ENCODE peak calls at places on chromosomes 11 and 22, in nine cellular contexts. D is suprapubic skin, Q is Panc1, T is testis, X is left ventricle myocardium inferior, N is cardiac fibroblast, S is AG10803, M is GM23338, J is foreskin fibroblast. W is an unnamed sample.

GRCh38 chr11:20274031-20274430 is 89.5 kb upstream of the HTATIP2 start:
- DNase-seq in D (no peak), Q (no peak), T (no peak), X (no peak), N (no peak), S (no peak), M (no peak), J (no peak), W (no peak)

GRCh38 chr11:57597461-57597892 is at the start of gene SERPING1:
- DNase-seq in D (peak), Q (no peak), T (peak), X (peak), N (peak), S (peak), M (peak), J (no peak), W (peak)

GRCh38 chr11:26187639-26188038 is 144.3 kb upstream of the ANO3 start:
- DNase-seq in D (no peak), Q (no peak), T (no peak), X (no peak), N (peak), S (peak), M (no peak), J (peak), W (no peak)

GRCh38 chr11:27303903-27304302 is 59.1 kb downstream of the CCDC34 start:
- DNase-seq in D (no peak), Q (no peak), T (no peak), X (no peak), N (no peak), S (no peak), M (no peak), J (no peak), W (no peak)

GRCh38 chr11:33208150-33208549 is 46.9 kb upstream of the CSTF3 start:
- DNase-seq in D (no peak), Q (no peak), T (no peak), X (no peak), N (no peak), S (no peak), M (no peak), J (no peak), W (no peak)

GRCh38 chr11:123594188-123594901 is 60.1 kb downstream of the SCN3B start:
- DNase-seq in D (no peak), Q (no peak), T (no peak), X (no peak), N (no peak), S (peak), M (no peak), J (no peak), W (no peak)

GRCh38 chr22:26977741-26978140 is 320.4 kb downstream of the MIAT start:
- DNase-seq in D (no peak), Q (no peak), T (no peak), X (no peak), N (no peak), S (no peak), M (peak), J (no peak), W (no peak)

GRCh38 chr22:48424661-48425060 is 1403.0 kb downstream of the BRD1 start:
- DNase-seq in D (peak), Q (no peak), T (no peak), X (no peak), N (no peak), S (no peak), M (no peak), J (no peak), W (no peak)

GRCh38 chr11:114501901-114502300 is 57.8 kb downstream of the NXPE1 start:
- DNase-seq in D (no peak), Q (no peak), T (no peak), X (no peak), N (no peak), S (peak), M (no peak), J (peak), W (no peak)

GRCh38 chr22:26586556-26587325 is 3.2 kb downstream of the TPST2 start:
- DNase-seq in D (no peak), Q (no peak), T (peak), X (peak), N (no peak), S (no peak), M (no peak), J (no peak), W (no peak)

GRCh38 chr22:46459347-46460065 is 77.9 kb downstream of the CELSR1 start:
- DNase-seq in D (no peak), Q (no peak), T (no peak), X (no peak), N (no peak), S (no peak), M (no peak), J (no peak), W (no peak)

GRCh38 chr22:46462726-46463371 is 74.6 kb downstream of the CELSR1 start:
- DNase-seq in D (no peak), Q (no peak), T (no peak), X (no peak), N (peak), S (peak), M (no peak), J (peak), W (no peak)

GRCh38 chr22:46458525-46458924 is 78.9 kb downstream of the CELSR1 start:
- DNase-seq in D (peak), Q (no peak), T (no peak), X (no peak), N (no peak), S (no peak), M (no peak), J (no peak), W (no peak)

GRCh38 chr22:46461566-46462180 is 75.7 kb downstream of the CELSR1 start:
- DNase-seq in D (no peak), Q (no peak), T (no peak), X (no peak), N (no peak), S (no peak), M (no peak), J (no peak), W (no peak)

GRCh38 chr22:46460835-46461234 is 76.6 kb downstream of the CELSR1 start:
- DNase-seq in D (no peak), Q (no peak), T (no peak), X (no peak), N (no peak), S (no peak), M (no peak), J (no peak), W (no peak)
- H3K4me3 ChIP-seq in D (no peak), Q (no peak), T (no peak), X (no peak), N (no peak), S (no peak), M (no peak), J (no peak), W (no peak)

DNA sequence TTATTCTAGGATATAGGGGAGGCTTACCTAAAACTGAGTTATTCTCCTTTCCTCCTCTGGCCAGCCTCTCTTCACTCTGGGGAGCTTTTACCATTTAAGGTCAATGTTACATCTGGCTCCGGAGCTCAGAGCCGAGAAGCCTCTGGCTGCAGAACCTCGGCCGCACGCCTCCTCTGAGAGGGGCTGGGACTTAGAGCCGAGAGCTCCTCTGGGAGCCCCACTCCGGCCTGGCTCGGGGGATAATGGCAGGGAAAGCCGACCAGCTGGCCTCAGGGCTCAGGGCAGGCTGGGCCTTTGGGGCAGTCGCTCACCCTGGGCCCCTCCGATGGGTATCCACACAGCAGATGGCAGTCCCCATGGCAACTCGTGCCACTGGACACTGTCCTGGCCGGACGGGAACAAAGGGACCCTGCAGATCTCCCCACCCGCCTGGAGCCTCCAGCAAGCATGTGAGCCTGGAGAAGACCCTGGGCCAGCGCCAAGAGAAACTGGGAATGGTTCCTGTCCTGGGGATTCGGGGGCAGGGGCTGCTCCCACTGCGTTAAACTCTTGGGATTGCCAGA is at the start of gene IRAG1:
- DNase-seq in D (peak), Q (no peak), T (peak), X (peak), N (peak), S (peak), M (peak), J (peak), W (peak)
- H3K4me3 ChIP-seq in D (peak), Q (no peak), T (peak), X (peak), N (peak), S (peak), M (no peak), J (peak), W (peak)

DNA sequence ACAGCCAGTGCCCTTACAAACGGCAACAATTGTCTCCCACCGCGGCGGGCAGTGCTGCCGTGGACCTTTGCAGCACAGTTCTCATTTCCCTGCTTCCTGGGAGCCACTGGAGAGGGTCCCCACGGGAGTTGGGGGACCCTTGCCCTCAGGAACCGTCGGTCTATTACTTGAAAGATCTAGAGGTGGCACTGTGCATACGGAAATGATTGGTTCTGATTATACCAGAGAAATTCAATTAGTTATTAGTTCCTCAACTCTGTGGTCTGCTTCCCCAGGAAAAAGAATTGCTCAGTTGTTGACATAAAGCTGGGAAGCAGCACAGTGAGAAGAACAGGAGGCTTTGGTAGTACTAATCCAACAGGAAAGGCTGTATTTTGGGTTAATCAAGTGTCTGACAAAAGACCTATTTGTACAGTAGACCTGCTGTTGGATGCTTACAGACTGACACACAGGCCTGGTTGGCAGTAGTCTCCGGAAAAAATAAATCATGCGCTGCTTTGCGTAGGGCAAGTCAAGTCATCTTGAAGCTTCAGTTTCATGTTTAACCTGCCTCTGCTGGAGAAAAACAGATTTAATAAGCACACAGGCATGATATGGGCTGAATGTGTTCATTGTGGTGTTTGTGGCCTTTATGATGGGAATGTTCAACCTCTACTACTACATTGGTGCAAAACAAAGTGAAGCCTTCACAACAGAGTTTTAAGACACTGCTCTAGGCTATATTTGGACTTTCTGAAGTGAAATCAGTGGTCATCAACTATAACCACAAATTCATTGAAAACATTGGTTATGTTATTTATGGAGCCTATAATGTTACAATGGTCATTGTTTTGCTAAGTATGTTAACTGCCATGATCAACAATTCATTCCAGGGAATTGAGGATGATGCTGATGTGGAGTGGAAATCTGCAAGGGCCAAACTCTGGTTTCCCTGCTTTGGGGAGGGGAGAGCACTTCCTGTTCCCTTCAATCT is 54.6 kb upstream of the SC5D start:
- DNase-seq in D (no peak), Q (no peak), T (no peak), X (no peak), N (peak), S (peak), M (no peak), J (no peak), W (no peak)
- H3K4me3 ChIP-seq in D (no peak), Q (no peak), T (no peak), X (no peak), N (no peak), S (no peak), M (no peak), J (no peak), W (no peak)

GRCh38 chr11:96524475-96524874 is 134.7 kb downstream of the JRKL start:
- DNase-seq in D (no peak), Q (no peak), T (no peak), X (no peak), N (peak), S (no peak), M (no peak), J (no peak), W (no peak)
- H3K4me3 ChIP-seq in D (no peak), Q (no peak), T (no peak), X (no peak), N (no peak), S (no peak), M (no peak), J (no peak), W (no peak)

GRCh38 chr11:63489879-63490278 is 1.1 kb downstream of the PLAAT5 start:
- DNase-seq in D (no peak), Q (no peak), T (peak), X (no peak), N (peak), S (peak), M (peak), J (no peak), W (no peak)
- H3K4me3 ChIP-seq in D (peak), Q (no peak), T (peak), X (no peak), N (no peak), S (no peak), M (peak), J (no peak), W (no peak)

GRCh38 chr11:67024410-67024809 is 1.5 kb downstream of the SYT12 start:
- DNase-seq in D (no peak), Q (no peak), T (no peak), X (no peak), N (no peak), S (no peak), M (no peak), J (no peak), W (no peak)
- H3K4me3 ChIP-seq in D (no peak), Q (no peak), T (no peak), X (no peak), N (no peak), S (no peak), M (peak), J (no peak), W (no peak)

DNA sequence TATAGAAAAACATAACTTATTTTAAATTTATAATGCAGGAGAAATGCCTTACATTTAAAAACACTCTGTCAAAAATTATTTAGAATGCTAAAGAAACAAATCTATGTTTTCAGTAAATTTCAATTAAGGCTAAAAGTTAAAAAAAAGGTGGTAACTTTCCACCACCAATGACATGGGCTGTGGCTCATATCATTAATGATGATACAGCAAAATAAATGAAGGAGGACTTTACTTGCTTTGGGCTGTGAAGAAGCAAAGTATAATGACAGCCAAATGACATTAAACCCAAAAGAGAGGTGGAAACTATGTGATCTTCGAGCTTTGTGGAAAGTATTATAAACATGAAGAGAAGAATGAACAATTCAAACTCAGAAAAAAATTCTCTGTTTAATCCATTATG is 266.0 kb downstream of the TTC28 start:
- DNase-seq in D (no peak), Q (no peak), T (no peak), X (no peak), N (no peak), S (no peak), M (no peak), J (no peak), W (no peak)
- H3K4me3 ChIP-seq in D (no peak), Q (no peak), T (no peak), X (no peak), N (no peak), S (no peak), M (no peak), J (no peak), W (no peak)

GRCh38 chr11:65316311-65316978 is 1.8 kb downstream of the CDC42EP2 start:
- DNase-seq in D (peak), Q (no peak), T (peak), X (peak), N (peak), S (peak), M (peak), J (peak), W (no peak)

GRCh38 chr11:65315866-65316233 is 1.2 kb downstream of the CDC42EP2 start:
- DNase-seq in D (no peak), Q (no peak), T (no peak), X (no peak), N (no peak), S (no peak), M (no peak), J (no peak), W (no peak)

GRCh38 chr11:65314501-65315203 is at the start of gene CDC42EP2:
- DNase-seq in D (peak), Q (no peak), T (peak), X (peak), N (peak), S (peak), M (peak), J (peak), W (peak)

GRCh38 chr11:65316979-65317786 is 2.5 kb downstream of the CDC42EP2 start:
- DNase-seq in D (peak), Q (no peak), T (peak), X (peak), N (peak), S (peak), M (peak), J (peak), W (peak)

GRCh38 chr11:65315204-65315865 is 669 bp downstream of the CDC42EP2 start:
- DNase-seq in D (peak), Q (no peak), T (peak), X (peak), N (peak), S (peak), M (peak), J (peak), W (peak)
- H3K4me3 ChIP-seq in D (peak), Q (peak), T (peak), X (peak), N (peak), S (peak), M (peak), J (peak), W (peak)

GRCh38 chr11:47430524-47430923 is 4.3 kb upstream of the PSMC3 start:
- DNase-seq in D (no peak), Q (no peak), T (no peak), X (no peak), N (no peak), S (no peak), M (no peak), J (no peak), W (no peak)
- H3K4me3 ChIP-seq in D (no peak), Q (no peak), T (no peak), X (no peak), N (no peak), S (no peak), M (no peak), J (no peak), W (no peak)

GRCh38 chr11:109845437-109845836 is 247.8 kb upstream of the ZC3H12C start:
- DNase-seq in D (no peak), Q (no peak), T (no peak), X (no peak), N (no peak), S (peak), M (no peak), J (no peak), W (no peak)
- H3K4me3 ChIP-seq in D (no peak), Q (no peak), T (no peak), X (no peak), N (no peak), S (no peak), M (no peak), J (no peak), W (no peak)